ENCODE peak calls at places on chromosomes 4 and X, in five cellular contexts. Y is fibroblast of lung, T is NB4, C is AG09309, Q is prostate gland. U is an unnamed sample.

GRCh38 chr4:6467600-6467999 is 4.8 kb downstream of the PPP2R2C start:
- DNase-seq in Q (no peak), C (no peak), Y (no peak), T (no peak), U (no peak)

GRCh38 chr4:176340871-176341685 is 21.3 kb downstream of the SPCS3 start:
- DNase-seq in Q (no peak), C (no peak), Y (peak; percentile 80), T (peak; percentile 54), U (peak; percentile 78)

GRCh38 chr4:25377572-25377882 is 464 bp downstream of the ANAPC4 start:
- DNase-seq in C (no peak), T (no peak), Q (no peak), Y (no peak), U (peak; percentile 4)

GRCh38 chr4:178958725-178959440 is 1516.6 kb upstream of the AGA start:
- DNase-seq in Q (no peak), Y (no peak), C (no peak), T (no peak), U (no peak)

GRCh38 chr4:76311896-76312331 is 5.4 kb downstream of the STBD1 start:
- DNase-seq in Q (no peak), T (peak; percentile 64), C (no peak), Y (no peak), U (no peak)

GRCh38 chr4:5758741-5759140 is 47.7 kb downstream of the EVC start:
- DNase-seq in C (peak; percentile 92), Q (no peak), Y (peak; percentile 81), T (no peak), U (peak; percentile 95)

GRCh38 chrX:143664302-143664701 is 28.4 kb upstream of the SLITRK4 start:
- DNase-seq in T (peak; percentile 12), Y (peak; percentile 4), Q (no peak), C (no peak), U (peak; percentile 22)

GRCh38 chrX:124378643-124379042 is 32.3 kb downstream of the SH2D1A start:
- DNase-seq in C (no peak), Y (no peak), T (no peak), Q (no peak), U (no peak)

GRCh38 chr4:88320780-88321373 is 36.5 kb upstream of the PPM1K start:
- DNase-seq in Q (no peak), C (no peak), T (peak; percentile 74), Y (peak; percentile 1), U (peak; percentile 6)

GRCh38 chr4:4457803-4458550 is 71.1 kb downstream of the NSG1 start:
- DNase-seq in Q (no peak), Y (no peak), C (no peak), T (no peak), U (peak; percentile 34)

GRCh38 chr4:74117024-74117534 is 18.1 kb upstream of the CXCL2 start:
- DNase-seq in Y (peak; percentile 95), C (peak; percentile 81), T (no peak), Q (peak; percentile 75), U (peak; percentile 99)

GRCh38 chr4:69576251-69576877 is 63.1 kb downstream of the UGT2A2 start:
- DNase-seq in T (no peak), Q (no peak), C (no peak), Y (no peak), U (no peak)

GRCh38 chr4:53192017-53192416 is 173.8 kb downstream of the SCFD2 start:
- DNase-seq in Y (no peak), T (peak; percentile 16), C (no peak), Q (no peak), U (no peak)

GRCh38 chr4:171390626-171391025 is 422.6 kb upstream of the GALNTL6 start:
- DNase-seq in T (no peak), Y (no peak), C (no peak), Q (no peak), U (no peak)

GRCh38 chr4:177696438-177696966 is 254.3 kb upstream of the AGA start:
- DNase-seq in T (no peak), C (no peak), Y (no peak), Q (no peak), U (no peak)

GRCh38 chr4:176270669-176271068 is 1.6 kb upstream of the ASB5 start:
- DNase-seq in Y (peak; percentile 96), C (peak; percentile 96), Q (no peak), T (peak; percentile 4), U (peak; percentile 92)

GRCh38 chrX:103066606-103067005 is 2.6 kb upstream of the BEX1 start:
- DNase-seq in C (no peak), T (no peak), Q (no peak), Y (peak; percentile 4), U (peak; percentile 42)

GRCh38 chrX:68307767-68308166 is 125.5 kb downstream of the OPHN1 start:
- DNase-seq in Y (peak; percentile 51), T (peak; percentile 16), C (peak; percentile 66), Q (peak; percentile 4), U (peak; percentile 70)

GRCh38 chrX:56726609-56727008 is 2.4 kb upstream of the NBDY start:
- DNase-seq in Y (peak; percentile 64), T (peak; percentile 58), C (peak; percentile 13), Q (peak; percentile 4), U (peak; percentile 70)

GRCh38 chr4:156941940-156942548 is 29.6 kb downstream of the PDGFC start:
- DNase-seq in Y (peak; percentile 97), T (no peak), C (peak; percentile 42), Q (peak; percentile 55), U (peak; percentile 93)

GRCh38 chr4:26911254-26911653 is 50.6 kb downstream of the STIM2 start:
- DNase-seq in T (no peak), C (no peak), Y (no peak), Q (no peak), U (no peak)

GRCh38 chrX:39904816-39905474 is 192.8 kb downstream of the BCOR start:
- DNase-seq in T (no peak), Q (no peak), C (no peak), Y (no peak), U (no peak)

GRCh38 chrX:13863326-13863725 is 46.4 kb upstream of the GPM6B start:
- DNase-seq in C (no peak), T (no peak), Y (no peak), Q (no peak), U (no peak)

GRCh38 chrX:71439898-71440297 is 73.7 kb downstream of the TAF1 start:
- DNase-seq in C (no peak), Y (no peak), T (no peak), Q (no peak), U (no peak)

GRCh38 chrX:80331285-80331684 is 89.0 kb upstream of the TENT5D start:
- DNase-seq in Q (no peak), C (no peak), Y (no peak), T (no peak), U (no peak)

GRCh38 chr4:59102311-59102710 is 1992.1 kb upstream of the IGFBP7 start:
- DNase-seq in Y (no peak), T (no peak), Q (no peak), C (no peak), U (no peak)

GRCh38 chrX:68686684-68687045 is 39.2 kb downstream of the STARD8 start:
- DNase-seq in C (no peak), T (peak; percentile 88), Q (peak; percentile 6), Y (peak; percentile 32), U (peak; percentile 55)

GRCh38 chr4:81424336-81424735 is 47.4 kb downstream of the RASGEF1B start:
- DNase-seq in Y (no peak), C (no peak), Q (peak; percentile 29), T (no peak), U (no peak)

GRCh38 chr4:139202984-139203383 is 26.0 kb upstream of the ELF2 start:
- DNase-seq in Y (no peak), T (no peak), Q (no peak), C (no peak), U (no peak)

GRCh38 chrX:21926527-21927278 is 13.8 kb upstream of the SMS start:
- DNase-seq in C (peak; percentile 85), Q (no peak), T (peak; percentile 76), Y (peak; percentile 96), U (peak; percentile 97)

GRCh38 chr4:26838055-26838842 is 22.4 kb upstream of the STIM2 start:
- DNase-seq in Q (no peak), C (no peak), T (peak; percentile 67), Y (no peak), U (no peak)

GRCh38 chr4:152605641-152606304 is 69.9 kb upstream of the FBXW7 start:
- DNase-seq in C (no peak), Q (no peak), Y (peak; percentile 51), T (no peak), U (peak; percentile 51)

GRCh38 chr4:152605031-152605430 is 69.1 kb upstream of the FBXW7 start:
- DNase-seq in T (no peak), Y (no peak), C (no peak), Q (no peak), U (no peak)

GRCh38 chr4:152609460-152609859 is 70.3 kb downstream of the TMEM154 start:
- DNase-seq in Y (no peak), Q (no peak), T (no peak), C (no peak), U (no peak)

DNA sequence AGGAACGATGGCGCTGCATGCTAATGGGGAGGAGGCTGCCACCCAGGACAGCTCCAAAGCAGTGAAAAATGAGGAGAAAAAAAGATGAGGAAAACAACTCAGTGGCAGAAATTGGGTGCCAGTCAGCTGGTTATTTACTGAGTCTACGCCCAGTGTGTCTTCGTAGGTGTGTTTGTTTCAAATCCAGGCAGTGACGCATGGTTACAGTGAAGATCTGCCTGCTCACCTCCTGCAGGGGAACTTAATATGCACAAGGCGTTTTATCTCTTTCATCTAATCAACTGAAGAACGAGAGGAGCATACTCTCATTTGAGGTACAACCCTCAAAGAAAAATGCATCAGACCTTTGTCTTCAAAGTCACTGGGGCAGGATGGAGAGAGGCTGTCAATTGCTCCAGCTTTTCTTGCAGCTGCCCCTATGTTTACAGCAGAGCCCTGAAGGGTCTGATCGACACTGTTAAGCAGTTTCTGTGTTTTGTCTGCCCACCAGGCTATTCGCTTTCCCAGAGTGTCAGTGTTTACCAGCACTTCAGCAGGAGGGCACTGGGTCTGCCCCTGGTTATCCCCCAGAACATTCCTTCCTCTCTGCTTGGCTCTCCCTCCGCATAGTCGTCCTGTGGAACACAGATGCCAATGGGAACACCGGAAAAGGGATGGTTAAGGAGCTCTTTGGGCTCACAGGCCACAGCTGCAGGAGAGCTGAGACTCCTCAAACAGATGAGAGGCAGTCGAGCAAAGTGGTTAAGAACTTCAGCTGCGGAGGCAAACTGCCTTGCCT is 71.1 kb upstream of the FBXW7 start:
- DNase-seq in T (no peak), Q (no peak), Y (no peak), C (no peak), U (no peak)
- TF ChIP-seq CTCF in T (no peak), Q (no peak), Y (no peak), C (no peak), U (no peak)

GRCh38 chr4:61202638-61203495 is 2.7 kb downstream of the ADGRL3 start:
- DNase-seq in T (no peak), Q (no peak), C (no peak), Y (peak; percentile 13), U (peak; percentile 11)
- H3K4me3 ChIP-seq in T (no peak overlapping the region), Q (peak overlapping the region; percentile 39), C (no peak overlapping the region), Y (no peak overlapping the region), U (peak overlapping the region; percentile 62)

GRCh38 chr4:10273030-10273429 is 156.4 kb upstream of the WDR1 start:
- DNase-seq in Q (no peak), T (no peak), Y (no peak), C (peak; percentile 56), U (peak; percentile 80)
- TF ChIP-seq CTCF in Q (no peak), T (no peak), Y (no peak), C (no peak), U (no peak)

GRCh38 chr4:125368161-125368560 is 53.4 kb downstream of the FAT4 start:
- DNase-seq in T (no peak), C (no peak), Q (no peak), Y (peak; percentile 77), U (peak; percentile 71)
- H3K4me3 ChIP-seq in T (no peak overlapping the region), C (no peak overlapping the region), Q (no peak overlapping the region), Y (peak overlapping the region; percentile 47), U (peak overlapping the region; percentile 54)